ENCODE peak calls at places on chromosome 1, in four cellular contexts. R is dorsolateral prefrontal cortex, A is glutamatergic neuron, N is neural crest cell. L is an unnamed sample.

GRCh38 chr1:22776051-22776611 is 65.5 kb downstream of the EPHB2 start:
- DNase-seq in R (no peak), A (no peak), N (no peak), L (no peak)

GRCh38 chr1:166167395-166167922 is 658 bp upstream of the FAM78B start:
- DNase-seq in R (no peak), A (no peak), N (no peak), L (no peak)

GRCh38 chr1:15152318-15153183 is 996 bp upstream of the TMEM51 start:
- DNase-seq in R (peak), A (peak), N (peak), L (peak)

GRCh38 chr1:53121319-53122172 is 20.9 kb downstream of the SLC1A7 start:
- DNase-seq in R (no peak), A (peak), N (no peak), L (no peak)

GRCh38 chr1:218592688-218593087 is 247.6 kb downstream of the TGFB2 start:
- DNase-seq in R (no peak), A (no peak), N (no peak), L (no peak)

GRCh38 chr1:38371505-38371844 is 324.9 kb upstream of the POU3F1 start:
- DNase-seq in R (no peak), A (no peak), N (no peak), L (no peak)

GRCh38 chr1:185215911-185216310 is 58.9 kb downstream of the SWT1 start:
- DNase-seq in R (no peak), A (no peak), N (no peak), L (no peak)

GRCh38 chr1:215971793-215972441 is 404.8 kb downstream of the KCTD3 start:
- DNase-seq in R (no peak), A (no peak), N (no peak), L (no peak)

GRCh38 chr1:119115301-119115700 is 25.2 kb downstream of the WARS2 start:
- DNase-seq in R (no peak), A (no peak), N (no peak), L (no peak)

GRCh38 chr1:223700388-223700918 is 11.9 kb upstream of the CAPN2 start:
- DNase-seq in R (no peak), A (no peak), N (no peak), L (no peak)

GRCh38 chr1:173422456-173422976 is 54.6 kb upstream of the PRDX6 start:
- DNase-seq in R (no peak), A (no peak), N (no peak), L (no peak)

GRCh38 chr1:47686731-47687617 is 249.1 kb downstream of the FOXD2 start:
- DNase-seq in R (no peak), A (no peak), N (no peak), L (no peak)

GRCh38 chr1:184152502-184152901 is 101.0 kb downstream of the TSEN15 start:
- DNase-seq in R (no peak), A (no peak), N (no peak), L (no peak)

GRCh38 chr1:16076003-16076870 is 2.8 kb upstream of the FAM131C start:
- DNase-seq in R (peak), A (no peak), N (no peak), L (peak)

GRCh38 chr1:94801919-94802546 is 18.1 kb upstream of the SLC44A3 start:
- DNase-seq in R (no peak), A (peak), N (peak), L (peak)
- TF ChIP-seq CTCF in R (peak), A (peak), N (peak), L (peak)

GRCh38 chr1:50665413-50665812 is 242.2 kb upstream of the DMRTA2 start:
- DNase-seq in R (no peak), A (no peak), N (no peak), L (no peak)

GRCh38 chr1:50667710-50668356 is 244.6 kb upstream of the DMRTA2 start:
- DNase-seq in R (no peak), A (no peak), N (no peak), L (no peak)

GRCh38 chr1:50667272-50667671 is 244.0 kb upstream of the DMRTA2 start:
- DNase-seq in R (no peak), A (no peak), N (no peak), L (no peak)

GRCh38 chr1:50661626-50662025 is 238.4 kb upstream of the DMRTA2 start:
- DNase-seq in R (no peak), A (no peak), N (no peak), L (no peak)

DNA sequence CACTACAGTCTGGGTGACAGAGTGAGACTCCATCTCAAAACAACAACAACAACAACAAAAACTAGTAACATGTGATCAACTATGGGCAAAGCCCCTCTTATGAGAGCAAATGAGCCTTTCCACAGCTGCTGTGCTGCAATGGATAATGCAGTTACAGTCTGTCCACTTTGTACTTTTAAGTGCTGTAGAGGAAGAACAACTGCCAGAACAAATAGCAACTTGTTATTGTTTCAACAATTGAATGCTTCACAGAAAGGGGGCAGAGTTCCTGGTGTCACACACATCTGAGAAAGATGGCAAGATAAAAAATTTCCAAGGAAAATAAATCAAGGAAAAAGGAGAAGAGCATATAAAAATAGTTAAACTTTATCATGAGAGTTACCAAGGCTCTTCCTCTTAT is 243.6 kb upstream of the DMRTA2 start:
- DNase-seq in R (no peak), A (no peak), N (no peak), L (no peak)
- TF ChIP-seq CTCF in R (peak), A (no peak), N (no peak), L (no peak)

DNA sequence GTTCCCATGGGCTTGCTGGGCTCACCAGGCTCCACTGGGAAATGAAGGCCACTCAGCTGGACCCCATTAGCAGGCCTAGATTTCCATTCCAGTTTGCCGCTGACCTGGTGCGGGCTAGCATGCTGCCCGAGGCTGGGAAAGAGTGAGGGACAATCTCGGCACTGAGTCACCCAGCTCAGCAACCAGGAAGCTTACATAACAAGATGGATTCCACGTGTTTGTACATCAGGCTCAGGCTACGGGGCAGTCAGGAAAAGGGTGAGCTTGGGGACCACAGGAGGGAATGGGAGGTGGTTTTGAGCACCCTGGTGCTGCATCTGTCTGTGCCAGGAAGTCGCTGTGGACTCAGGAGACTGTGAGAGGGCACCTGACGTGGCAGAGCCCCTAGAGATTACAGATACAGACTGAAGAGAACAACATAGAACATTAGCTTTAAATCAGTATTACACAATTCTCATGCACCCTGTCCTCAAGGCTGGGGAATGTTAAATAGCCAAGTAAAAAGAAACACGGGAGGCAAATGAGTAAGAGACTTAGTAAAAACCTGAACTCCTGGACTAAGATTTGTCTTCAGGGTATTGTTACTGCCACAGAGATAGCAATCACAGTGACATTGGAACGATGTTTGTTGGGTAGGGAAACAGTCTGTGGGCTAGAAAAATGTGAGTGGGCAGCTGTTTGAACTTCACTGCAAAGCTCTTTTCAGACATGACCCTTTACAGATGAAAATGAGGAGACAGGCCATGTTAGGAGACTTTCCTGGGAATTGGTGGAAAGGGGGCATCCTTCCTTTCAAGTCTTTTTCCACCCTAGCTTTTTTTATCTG is 51.1 kb downstream of the GLUL start:
- DNase-seq in R (no peak), A (no peak), N (no peak), L (peak)
- TF ChIP-seq CTCF in R (no peak), A (no peak), N (no peak), L (no peak)

GRCh38 chr1:2525896-2526823 is at the start of gene PANK4:
- DNase-seq in R (peak), A (peak), N (peak), L (peak)
- TF ChIP-seq CTCF in R (peak), A (no peak), N (no peak), L (no peak)

GRCh38 chr1:41330588-41331545 is 30.4 kb upstream of the FOXO6 start:
- DNase-seq in R (no peak), A (no peak), N (no peak), L (no peak)
- TF ChIP-seq CTCF in R (no peak), A (no peak), N (peak), L (no peak)

DNA sequence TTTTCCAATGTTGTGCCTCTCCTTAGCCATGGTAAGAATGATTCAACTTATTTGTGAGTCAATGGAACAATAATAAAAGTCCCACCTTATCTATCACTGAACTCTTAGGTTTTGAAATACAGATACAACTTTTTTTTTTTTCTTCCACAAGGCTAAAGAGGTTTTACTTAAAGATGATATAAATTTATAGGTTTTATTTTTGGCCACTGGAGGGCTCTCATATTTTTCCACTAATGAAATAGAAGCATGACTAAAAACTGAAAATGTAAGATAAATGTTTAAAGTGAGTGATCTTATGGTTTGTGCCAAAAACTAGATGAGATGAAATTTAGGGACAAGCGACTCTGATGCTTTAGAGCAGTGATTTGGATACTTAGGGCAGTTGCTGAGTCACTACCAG is 499.0 kb downstream of the NUF2 start:
- DNase-seq in R (no peak), A (no peak), N (no peak), L (no peak)
- TF ChIP-seq CTCF in R (no peak), A (peak), N (peak), L (peak)